ENCODE peak calls at places on chromosome 2, in nine cellular contexts. Y, W, F, V, N, D, C, Z and X are unnamed samples.

GRCh38 chr2:45300026-45300750 is 290.9 kb upstream of the SIX2 start:
- DNase-seq in Y (peak), W (no peak), F (no peak), V (no peak), N (no peak), D (no peak), C (no peak), Z (no peak), X (no peak)

GRCh38 chr2:47230418-47230817 is 75.3 kb upstream of the STPG4 start:
- DNase-seq in Y (no peak), W (peak), F (no peak), V (no peak), N (no peak), D (no peak), C (peak), Z (peak), X (no peak)

GRCh38 chr2:215771241-215771640 is 242.1 kb downstream of the MREG start:
- DNase-seq in Y (no peak), W (no peak), F (no peak), V (no peak), N (no peak), D (no peak), C (no peak), Z (no peak), X (no peak)

GRCh38 chr2:79511320-79511951 is 1.4 kb upstream of the CTNNA2 start:
- DNase-seq in Y (no peak), W (peak), F (no peak), V (peak), N (no peak), D (peak), C (no peak), Z (no peak), X (peak)

GRCh38 chr2:239646184-239646583 is 245.4 kb upstream of the HDAC4 start:
- DNase-seq in Y (no peak), W (no peak), F (no peak), V (no peak), N (no peak), D (no peak), C (no peak), Z (no peak), X (no peak)

GRCh38 chr2:239529313-239530015 is 128.6 kb upstream of the HDAC4 start:
- DNase-seq in Y (no peak), W (no peak), F (no peak), V (no peak), N (no peak), D (no peak), C (no peak), Z (no peak), X (no peak)

GRCh38 chr2:230974096-230974913 is 21.6 kb upstream of the SPATA3 start:
- DNase-seq in Y (no peak), W (peak), F (no peak), V (peak), N (no peak), D (no peak), C (no peak), Z (no peak), X (no peak)

GRCh38 chr2:150167711-150168110 is 319.8 kb downstream of the RND3 start:
- DNase-seq in Y (no peak), W (peak), F (no peak), V (no peak), N (no peak), D (no peak), C (no peak), Z (no peak), X (no peak)

GRCh38 chr2:241564596-241565411 is 6.3 kb downstream of the BOK start:
- DNase-seq in Y (no peak), W (no peak), F (no peak), V (peak), N (no peak), D (no peak), C (no peak), Z (no peak), X (peak)

GRCh38 chr2:67295851-67296250 is 101.3 kb upstream of the ETAA1 start:
- DNase-seq in Y (no peak), W (no peak), F (no peak), V (no peak), N (no peak), D (no peak), C (no peak), Z (no peak), X (no peak)

GRCh38 chr2:203808041-203808750 is 59.4 kb upstream of the CTLA4 start:
- DNase-seq in Y (no peak), W (peak), F (no peak), V (no peak), N (no peak), D (peak), C (no peak), Z (peak), X (no peak)